ENCODE peak calls at places on chromosomes 11 and 22, in six cellular contexts. One of them, this sample, is unnamed.

GRCh38 chr11:132256621-132257227 is 886.3 kb downstream of the NTM start:
- DNase-seq in cardiac muscle cell: no peak
- DNase-seq in K562: no peak
- DNase-seq in A549: no peak
- DNase-seq in glutamatergic neuron: no peak
- DNase-seq in GM20000: no peak
- DNase-seq in this sample: no peak

GRCh38 chr11:24356501-24356900 is 140.4 kb upstream of the LUZP2 start:
- DNase-seq in cardiac muscle cell: peak
- DNase-seq in K562: no peak
- DNase-seq in A549: no peak
- DNase-seq in glutamatergic neuron: no peak
- DNase-seq in GM20000: no peak
- DNase-seq in this sample: no peak

GRCh38 chr11:46073632-46074031 is 47.6 kb downstream of the PHF21A start:
- DNase-seq in cardiac muscle cell: no peak
- DNase-seq in K562: no peak
- DNase-seq in A549: no peak
- DNase-seq in glutamatergic neuron: no peak
- DNase-seq in GM20000: no peak
- DNase-seq in this sample: no peak

GRCh38 chr11:126862664-126863247 is 137.8 kb downstream of the KIRREL3 start:
- DNase-seq in cardiac muscle cell: peak
- DNase-seq in K562: no peak
- DNase-seq in A549: no peak
- DNase-seq in glutamatergic neuron: peak
- DNase-seq in GM20000: no peak
- DNase-seq in this sample: no peak

GRCh38 chr11:78212586-78213371 is 24.1 kb downstream of the USP35 start:
- DNase-seq in cardiac muscle cell: peak
- DNase-seq in K562: no peak
- DNase-seq in A549: no peak
- DNase-seq in glutamatergic neuron: no peak
- DNase-seq in GM20000: no peak
- DNase-seq in this sample: no peak

GRCh38 chr22:39872548-39872947 is 21.0 kb downstream of the ENTHD1 start:
- DNase-seq in cardiac muscle cell: no peak
- DNase-seq in K562: no peak
- DNase-seq in A549: no peak
- DNase-seq in glutamatergic neuron: no peak
- DNase-seq in GM20000: no peak
- DNase-seq in this sample: no peak

GRCh38 chr22:29265929-29266328 is 1.9 kb downstream of the RHBDD3 start:
- DNase-seq in cardiac muscle cell: no peak
- DNase-seq in K562: no peak
- DNase-seq in A549: no peak
- DNase-seq in glutamatergic neuron: no peak
- DNase-seq in GM20000: no peak
- DNase-seq in this sample: no peak

GRCh38 chr22:20324139-20324516 is 4.3 kb upstream of the DGCR6L start:
- DNase-seq in cardiac muscle cell: no peak
- DNase-seq in K562: peak
- DNase-seq in A549: no peak
- DNase-seq in glutamatergic neuron: no peak
- DNase-seq in GM20000: no peak
- DNase-seq in this sample: no peak

GRCh38 chr22:20530368-20531153 is 23.2 kb downstream of the MED15 start:
- DNase-seq in cardiac muscle cell: no peak
- DNase-seq in K562: no peak
- DNase-seq in A549: peak
- DNase-seq in glutamatergic neuron: no peak
- DNase-seq in GM20000: no peak
- DNase-seq in this sample: no peak

GRCh38 chr11:122100222-122101080 is 15.6 kb downstream of the BLID start:
- DNase-seq in cardiac muscle cell: peak
- DNase-seq in K562: no peak
- DNase-seq in A549: no peak
- DNase-seq in glutamatergic neuron: peak
- DNase-seq in GM20000: no peak
- DNase-seq in this sample: peak

GRCh38 chr11:75733346-75734107 is 15.9 kb downstream of the MOGAT2 start:
- DNase-seq in cardiac muscle cell: no peak
- DNase-seq in K562: no peak
- DNase-seq in A549: no peak
- DNase-seq in glutamatergic neuron: no peak
- DNase-seq in GM20000: no peak
- DNase-seq in this sample: peak

GRCh38 chr11:128451651-128452470 is 135.5 kb downstream of the ETS1 start:
- DNase-seq in cardiac muscle cell: no peak
- DNase-seq in K562: no peak
- DNase-seq in A549: no peak
- DNase-seq in glutamatergic neuron: no peak
- DNase-seq in GM20000: peak
- DNase-seq in this sample: no peak

GRCh38 chr11:14258177-14258935 is 100.6 kb downstream of the RRAS2 start:
- DNase-seq in cardiac muscle cell: no peak
- DNase-seq in K562: no peak
- DNase-seq in A549: peak
- DNase-seq in glutamatergic neuron: no peak
- DNase-seq in GM20000: no peak
- DNase-seq in this sample: no peak

DNA sequence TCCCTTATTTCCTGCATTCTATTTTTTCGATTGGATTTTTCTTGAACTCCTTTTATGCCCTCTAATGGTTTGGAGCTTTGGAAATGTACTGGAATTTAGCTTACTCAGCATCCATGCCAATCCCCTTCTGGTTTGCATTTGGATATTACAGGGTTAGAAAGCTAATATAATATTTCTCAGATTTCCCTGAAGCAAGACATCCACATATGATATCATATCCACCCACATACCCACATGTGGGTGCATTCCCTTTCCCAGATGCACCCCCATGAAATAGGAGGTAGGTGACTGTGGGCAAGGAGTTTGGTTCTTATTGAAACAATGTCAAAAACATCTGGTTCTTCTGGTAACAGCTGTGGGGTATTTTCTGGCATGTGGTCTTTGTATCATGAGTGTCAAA is 32.8 kb upstream of the DDX10 start:
- DNase-seq in cardiac muscle cell: no peak
- DNase-seq in K562: no peak
- DNase-seq in A549: no peak
- DNase-seq in glutamatergic neuron: no peak
- DNase-seq in GM20000: no peak
- DNase-seq in this sample: no peak
- TF ChIP-seq CTCF in cardiac muscle cell: no peak
- TF ChIP-seq CTCF in K562: no peak
- TF ChIP-seq CTCF in A549: no peak
- TF ChIP-seq CTCF in glutamatergic neuron: no peak
- TF ChIP-seq CTCF in GM20000: no peak
- TF ChIP-seq CTCF in this sample: no peak

GRCh38 chr11:61657566-61657965 is 22.6 kb upstream of the DAGLA start:
- DNase-seq in cardiac muscle cell: no peak
- DNase-seq in K562: no peak
- DNase-seq in A549: no peak
- DNase-seq in glutamatergic neuron: no peak
- DNase-seq in GM20000: no peak
- DNase-seq in this sample: no peak
- TF ChIP-seq CTCF in cardiac muscle cell: no peak
- TF ChIP-seq CTCF in K562: no peak
- TF ChIP-seq CTCF in A549: no peak
- TF ChIP-seq CTCF in glutamatergic neuron: no peak
- TF ChIP-seq CTCF in GM20000: no peak
- TF ChIP-seq CTCF in this sample: no peak

GRCh38 chr11:6505577-6506240 is 8.6 kb downstream of the DNHD1 start:
- DNase-seq in cardiac muscle cell: peak
- DNase-seq in K562: peak
- DNase-seq in A549: peak
- DNase-seq in glutamatergic neuron: no peak
- DNase-seq in GM20000: peak
- DNase-seq in this sample: no peak
- TF ChIP-seq CTCF in cardiac muscle cell: peak
- TF ChIP-seq CTCF in K562: peak
- TF ChIP-seq CTCF in A549: peak
- TF ChIP-seq CTCF in glutamatergic neuron: peak
- TF ChIP-seq CTCF in GM20000: peak
- TF ChIP-seq CTCF in this sample: peak

DNA sequence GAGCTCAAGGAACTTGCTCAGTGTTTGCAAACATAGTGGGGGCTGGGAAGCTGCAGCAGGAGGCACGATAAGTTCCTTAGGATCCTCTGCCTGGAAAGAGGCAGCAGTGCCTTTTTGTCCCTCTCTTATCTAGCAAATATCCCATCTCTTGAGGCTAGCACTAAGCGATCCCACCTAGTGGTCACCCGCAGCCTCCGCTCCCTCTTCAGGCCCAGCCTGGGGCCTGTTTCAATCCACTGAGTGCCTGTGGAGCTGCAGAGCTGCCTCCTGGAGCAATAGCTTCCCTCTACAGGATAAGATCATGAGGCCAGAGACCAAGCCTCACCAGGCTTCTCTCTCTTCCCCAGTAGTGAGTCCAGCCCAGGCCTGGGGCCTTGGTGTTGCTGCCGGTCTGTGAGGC is 65.8 kb downstream of the SLC22A12 start:
- DNase-seq in cardiac muscle cell: peak
- DNase-seq in K562: peak
- DNase-seq in A549: no peak
- DNase-seq in glutamatergic neuron: peak
- DNase-seq in GM20000: no peak
- DNase-seq in this sample: peak
- TF ChIP-seq CTCF in cardiac muscle cell: peak
- TF ChIP-seq CTCF in K562: peak
- TF ChIP-seq CTCF in A549: no peak
- TF ChIP-seq CTCF in glutamatergic neuron: peak
- TF ChIP-seq CTCF in GM20000: no peak
- TF ChIP-seq CTCF in this sample: peak

DNA sequence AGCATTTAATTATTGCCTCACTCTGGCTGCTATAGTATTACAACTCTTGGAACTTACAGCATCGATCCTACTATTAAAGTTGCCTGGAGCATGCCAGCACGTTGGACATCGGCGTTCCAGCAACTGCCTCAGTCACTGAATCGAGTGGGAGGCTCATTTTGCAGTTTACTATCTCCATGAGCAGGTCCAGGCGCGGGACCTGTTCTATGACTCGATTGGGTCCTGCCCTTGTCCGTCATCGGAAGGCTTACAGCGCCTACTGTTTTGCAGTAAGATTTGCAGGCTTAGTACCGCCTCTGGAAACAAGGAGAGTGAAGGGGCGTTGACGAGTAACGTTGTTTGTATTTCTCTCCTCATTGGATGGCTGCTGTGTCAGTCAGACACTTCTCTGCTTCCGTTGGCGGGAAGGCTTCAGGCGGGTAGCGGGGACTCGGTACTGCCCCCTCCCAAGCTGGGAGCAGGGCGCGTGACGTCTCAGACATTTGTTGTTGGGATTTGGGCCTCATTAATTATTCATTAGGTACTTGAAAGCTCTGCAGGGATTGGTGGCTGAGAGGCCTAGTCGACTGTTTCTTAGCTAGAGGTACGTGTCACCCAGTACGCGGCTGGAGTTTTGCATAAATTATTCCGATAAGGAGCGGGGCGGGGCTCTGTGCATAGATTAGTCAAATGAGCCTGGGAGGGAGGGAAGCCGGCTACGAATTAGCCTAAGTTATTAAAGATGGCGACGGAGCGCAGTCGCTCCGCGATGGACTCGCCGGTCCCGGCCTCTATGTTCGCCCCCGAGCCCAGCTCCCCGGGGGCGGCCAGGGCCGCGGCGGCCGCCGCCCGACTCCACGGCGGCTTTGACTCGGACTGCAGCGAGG is at the start of gene GTPBP1:
- DNase-seq in cardiac muscle cell: peak
- DNase-seq in K562: peak
- DNase-seq in A549: peak
- DNase-seq in glutamatergic neuron: peak
- DNase-seq in GM20000: peak
- DNase-seq in this sample: peak
- TF ChIP-seq CTCF in cardiac muscle cell: no peak
- TF ChIP-seq CTCF in K562: no peak
- TF ChIP-seq CTCF in A549: no peak
- TF ChIP-seq CTCF in glutamatergic neuron: no peak
- TF ChIP-seq CTCF in GM20000: no peak
- TF ChIP-seq CTCF in this sample: no peak

This sample was measured in nephron progenitor cell.